ENCODE peak calls at places on chromosomes 7 and 10, in four cellular contexts. One of them, this sample, is unnamed.

GRCh38 chr10:131445623-131446022 is 134.1 kb upstream of the TCERG1L start:
- DNase-seq in fibroblast of lung: no peak
- DNase-seq in K562: no peak
- DNase-seq in mammary epithelial cell: no peak
- DNase-seq in this sample: no peak

GRCh38 chr7:15407910-15408309 is 153.9 kb downstream of the AGMO start:
- DNase-seq in fibroblast of lung: no peak
- DNase-seq in K562: no peak
- DNase-seq in mammary epithelial cell: no peak
- DNase-seq in this sample: no peak

GRCh38 chr7:32169236-32169635 is 99.0 kb upstream of the PDE1C start:
- DNase-seq in fibroblast of lung: no peak
- DNase-seq in K562: no peak
- DNase-seq in mammary epithelial cell: no peak
- DNase-seq in this sample: no peak

GRCh38 chr7:67267914-67268313 is 271.3 kb downstream of the TYW1 start:
- DNase-seq in fibroblast of lung: no peak
- DNase-seq in K562: no peak
- DNase-seq in mammary epithelial cell: no peak
- DNase-seq in this sample: no peak

GRCh38 chr10:125093199-125093841 is 67.0 kb downstream of the CTBP2 start:
- DNase-seq in fibroblast of lung: peak; percentile 68
- DNase-seq in K562: no peak
- DNase-seq in mammary epithelial cell: no peak
- DNase-seq in this sample: no peak

GRCh38 chr10:21649441-21649872 is 115.4 kb downstream of the MLLT10 start:
- DNase-seq in fibroblast of lung: no peak
- DNase-seq in K562: no peak
- DNase-seq in mammary epithelial cell: peak; percentile 11
- DNase-seq in this sample: no peak

GRCh38 chr10:49803988-49804387 is 41.9 kb upstream of the OGDHL start:
- DNase-seq in fibroblast of lung: no peak
- DNase-seq in K562: no peak
- DNase-seq in mammary epithelial cell: no peak
- DNase-seq in this sample: no peak

GRCh38 chr7:119270045-119270464 is 1002.9 kb upstream of the KCND2 start:
- DNase-seq in fibroblast of lung: peak; percentile 77
- DNase-seq in K562: peak; percentile 42
- DNase-seq in mammary epithelial cell: peak; percentile 50
- DNase-seq in this sample: peak; percentile 84

GRCh38 chr7:91424372-91424771 is 160.1 kb downstream of the FZD1 start:
- DNase-seq in fibroblast of lung: no peak
- DNase-seq in K562: no peak
- DNase-seq in mammary epithelial cell: no peak
- DNase-seq in this sample: no peak

GRCh38 chr7:107989618-107990373 is 13.2 kb downstream of the LAMB1 start:
- DNase-seq in fibroblast of lung: peak; percentile 65
- DNase-seq in K562: no peak
- DNase-seq in mammary epithelial cell: no peak
- DNase-seq in this sample: no peak
- H3K27ac ChIP-seq in fibroblast of lung: no peak overlapping the region
- H3K27ac ChIP-seq in K562: no peak overlapping the region
- H3K27ac ChIP-seq in mammary epithelial cell: no peak overlapping the region
- H3K27ac ChIP-seq in this sample: no peak overlapping the region

DNA sequence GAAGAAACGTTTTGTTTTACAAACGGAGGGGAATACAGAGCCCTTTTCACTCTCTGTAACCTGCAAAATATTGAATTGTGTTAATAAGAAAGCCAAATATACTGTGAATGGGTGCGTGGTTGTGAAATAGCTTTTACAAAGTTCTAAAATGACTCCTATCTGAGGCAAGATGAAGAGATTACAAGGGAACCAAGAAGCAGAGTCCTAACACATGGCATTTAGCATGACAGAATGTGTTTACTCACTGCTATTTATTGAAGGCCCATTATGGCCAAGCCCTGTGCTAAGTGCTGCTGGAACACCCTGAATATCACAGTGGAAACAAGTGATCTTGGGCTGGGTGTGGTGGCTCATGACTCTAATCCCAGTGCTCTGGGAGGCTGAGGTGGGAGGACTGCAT is 12.9 kb downstream of the JCAD start:
- DNase-seq in fibroblast of lung: no peak
- DNase-seq in K562: no peak
- DNase-seq in mammary epithelial cell: no peak
- DNase-seq in this sample: no peak
- H3K79me2 ChIP-seq in fibroblast of lung: no peaks in the 10 kb centered on the region
- H3K79me2 ChIP-seq in K562: no peaks in the 10 kb centered on the region
- H3K79me2 ChIP-seq in mammary epithelial cell: no peaks in the 10 kb centered on the region
- H3K79me2 ChIP-seq in this sample: no peaks in the 10 kb centered on the region

DNA sequence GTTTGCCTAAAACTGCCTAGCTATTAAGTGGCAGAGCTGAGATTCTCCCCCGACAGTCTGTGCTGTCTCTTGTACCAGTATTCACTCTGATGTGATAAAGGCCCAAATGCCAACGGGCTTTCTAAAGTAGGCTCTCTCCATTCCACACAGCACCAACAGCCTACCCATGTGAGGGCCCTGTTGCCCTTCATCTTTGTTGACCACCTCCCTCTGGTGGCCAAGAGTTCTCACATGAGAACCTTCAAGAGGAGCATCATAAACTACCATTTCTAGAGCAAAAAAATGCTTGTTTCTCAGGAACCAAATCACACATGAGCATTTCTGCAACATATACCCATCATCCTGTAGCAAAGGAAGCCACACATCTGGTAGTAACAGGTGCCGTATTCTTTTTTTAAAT is 185.8 kb downstream of the GRM8 start:
- DNase-seq in fibroblast of lung: no peak
- DNase-seq in K562: no peak
- DNase-seq in mammary epithelial cell: no peak
- DNase-seq in this sample: peak; percentile 43
- TF ChIP-seq CTCF in fibroblast of lung: no peak
- TF ChIP-seq CTCF in K562: no peak
- TF ChIP-seq CTCF in mammary epithelial cell: peak; percentile 9
- TF ChIP-seq CTCF in this sample: peak; percentile 33

DNA sequence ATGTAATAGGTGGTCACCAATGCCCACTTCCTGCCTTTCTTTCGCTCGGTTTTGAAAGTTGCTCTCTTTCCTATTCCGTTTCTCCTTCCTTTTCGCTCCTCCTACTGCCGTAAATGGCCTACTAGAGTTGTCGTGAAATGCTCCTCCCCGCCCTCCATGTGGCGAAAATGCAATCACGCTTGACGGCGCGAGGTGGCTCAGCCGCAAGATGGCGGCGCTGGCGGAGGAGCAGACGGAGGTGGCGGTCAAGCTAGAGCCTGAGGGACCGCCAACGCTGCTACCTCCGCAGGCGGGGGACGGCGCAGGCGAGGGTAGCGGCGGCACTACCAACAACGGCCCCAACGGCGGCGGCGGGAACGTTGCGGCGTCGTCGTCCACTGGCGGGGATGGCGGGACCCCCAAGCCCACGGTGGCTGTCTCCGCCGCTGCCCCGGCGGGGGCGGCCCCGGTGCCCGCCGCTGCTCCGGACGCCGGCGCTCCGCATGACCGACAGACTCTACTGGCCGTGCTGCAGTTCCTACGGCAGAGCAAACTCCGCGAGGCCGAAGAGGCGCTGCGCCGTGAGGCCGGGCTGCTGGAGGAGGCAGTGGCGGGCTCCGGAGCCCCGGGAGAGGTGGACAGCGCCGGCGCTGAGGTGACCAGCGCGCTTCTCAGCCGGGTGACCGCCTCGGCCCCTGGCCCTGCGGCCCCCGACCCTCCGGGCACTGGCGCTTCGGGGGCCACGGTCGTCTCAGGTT is at the start of gene TAF5:
- DNase-seq in fibroblast of lung: peak; percentile 97
- DNase-seq in K562: peak; percentile 80
- DNase-seq in mammary epithelial cell: peak; percentile 93
- DNase-seq in this sample: peak; percentile 97
- H3K27ac ChIP-seq in fibroblast of lung: peak within 1 kb of the TSS; percentile 48
- H3K27ac ChIP-seq in K562: peak within 1 kb of the TSS; percentile 81
- H3K27ac ChIP-seq in mammary epithelial cell: peak within 1 kb of the TSS; percentile 23
- H3K27ac ChIP-seq in this sample: peak within 1 kb of the TSS; percentile 74

GRCh38 chr7:155358066-155358947 is 60.6 kb downstream of the INSIG1 start:
- DNase-seq in fibroblast of lung: no peak
- DNase-seq in K562: no peak
- DNase-seq in mammary epithelial cell: no peak
- DNase-seq in this sample: no peak
- H3K79me2 ChIP-seq in fibroblast of lung: no peaks in the 10 kb centered on the region
- H3K79me2 ChIP-seq in K562: no peaks in the 10 kb centered on the region
- H3K79me2 ChIP-seq in mammary epithelial cell: no peaks in the 10 kb centered on the region
- H3K79me2 ChIP-seq in this sample: no peaks in the 10 kb centered on the region